ENCODE peak calls at places on chromosome 5, in eight cellular contexts. Q, S, U, G, J, F, V and R are unnamed samples.

GRCh38 chr5:143685416-143685815 is 126.5 kb upstream of the HMHB1 start:
- DNase-seq in Q (peak; percentile 49), S (no peak), U (no peak), G (peak; percentile 34), J (peak; percentile 43), F (no peak), V (peak; percentile 5), R (no peak)

GRCh38 chr5:175652741-175653663 is 4.9 kb upstream of the HRH2 start:
- DNase-seq in Q (peak; percentile 16), S (no peak), U (no peak), G (no peak), J (no peak), F (no peak), V (no peak), R (no peak)

GRCh38 chr5:97297063-97297715 is 114.1 kb upstream of the RIOK2 start:
- DNase-seq in Q (peak; percentile 56), S (peak; percentile 45), U (no peak), G (peak; percentile 63), J (peak; percentile 37), F (peak; percentile 39), V (peak; percentile 69), R (no peak)

GRCh38 chr5:87936667-87937066 is 332.0 kb downstream of the TMEM161B start:
- DNase-seq in Q (no peak), S (no peak), U (no peak), G (no peak), J (no peak), F (no peak), V (no peak), R (no peak)

GRCh38 chr5:119398713-119399492 is 43.1 kb downstream of the TNFAIP8 start:
- DNase-seq in Q (peak; percentile 95), S (no peak), U (no peak), G (no peak), J (no peak), F (no peak), V (no peak), R (no peak)

GRCh38 chr5:72281430-72281763 is 38.6 kb downstream of the MRPS27 start:
- DNase-seq in Q (no peak), S (no peak), U (no peak), G (no peak), J (no peak), F (no peak), V (no peak), R (no peak)

GRCh38 chr5:181260720-181261319 is at the start of gene TRIM52:
- DNase-seq in Q (peak; percentile 91), S (peak; percentile 95), U (peak; percentile 93), G (peak; percentile 91), J (peak; percentile 69), F (peak; percentile 90), V (peak; percentile 92), R (peak; percentile 89)

GRCh38 chr5:172766287-172767104 is 4.5 kb downstream of the DUSP1 start:
- DNase-seq in Q (peak; percentile 96), S (no peak), U (peak; percentile 96), G (no peak), J (peak; percentile 92), F (no peak), V (no peak), R (no peak)

GRCh38 chr5:187617-188451 is 3.5 kb upstream of the LRRC14B start:
- DNase-seq in Q (no peak), S (peak; percentile 9), U (peak; percentile 59), G (no peak), J (no peak), F (no peak), V (no peak), R (no peak)

GRCh38 chr5:158619083-158619788 is 480.5 kb downstream of the EBF1 start:
- DNase-seq in Q (no peak), S (no peak), U (no peak), G (no peak), J (no peak), F (no peak), V (no peak), R (no peak)

GRCh38 chr5:57698785-57699184 is 216.2 kb upstream of the ACTBL2 start:
- DNase-seq in Q (peak; percentile 69), S (no peak), U (no peak), G (no peak), J (peak; percentile 96), F (no peak), V (no peak), R (no peak)

GRCh38 chr5:5062903-5063302 is 77.2 kb upstream of the ADAMTS16 start:
- DNase-seq in Q (no peak), S (no peak), U (no peak), G (no peak), J (no peak), F (no peak), V (no peak), R (no peak)

GRCh38 chr5:56993241-56993640 is 41.3 kb upstream of the MIER3 start:
- DNase-seq in Q (peak; percentile 13), S (no peak), U (no peak), G (no peak), J (no peak), F (no peak), V (no peak), R (no peak)

GRCh38 chr5:141647851-141648250 is 3.4 kb downstream of the FCHSD1 start:
- DNase-seq in Q (no peak), S (no peak), U (no peak), G (no peak), J (no peak), F (no peak), V (no peak), R (no peak)

GRCh38 chr5:171442287-171443042 is 23.0 kb downstream of the FGF18 start:
- DNase-seq in Q (no peak), S (no peak), U (no peak), G (no peak), J (no peak), F (no peak), V (no peak), R (no peak)

GRCh38 chr5:103774736-103775135 is 212.1 kb upstream of the NUDT12 start:
- DNase-seq in Q (no peak), S (no peak), U (no peak), G (no peak), J (peak; percentile 39), F (no peak), V (no peak), R (no peak)

GRCh38 chr5:56207537-56207936 is 25.6 kb downstream of the ANKRD55 start:
- DNase-seq in Q (no peak), S (no peak), U (no peak), G (no peak), J (no peak), F (no peak), V (no peak), R (no peak)

GRCh38 chr5:77343165-77343564 is 132.7 kb downstream of the PDE8B start:
- DNase-seq in Q (no peak), S (no peak), U (no peak), G (no peak), J (no peak), F (no peak), V (no peak), R (no peak)

GRCh38 chr5:128304791-128305190 is 221.2 kb downstream of the SLC12A2 start:
- DNase-seq in Q (no peak), S (no peak), U (no peak), G (no peak), J (no peak), F (no peak), V (no peak), R (no peak)

GRCh38 chr5:119470851-119471451 is 18.7 kb downstream of the HSD17B4 start:
- DNase-seq in Q (peak; percentile 65), S (peak; percentile 15), U (no peak), G (peak; percentile 41), J (peak; percentile 39), F (peak; percentile 13), V (peak; percentile 16), R (no peak)

GRCh38 chr5:56610093-56610698 is 205.2 kb upstream of the MAP3K1 start:
- DNase-seq in Q (peak; percentile 34), S (no peak), U (no peak), G (no peak), J (peak; percentile 86), F (no peak), V (no peak), R (no peak)

DNA sequence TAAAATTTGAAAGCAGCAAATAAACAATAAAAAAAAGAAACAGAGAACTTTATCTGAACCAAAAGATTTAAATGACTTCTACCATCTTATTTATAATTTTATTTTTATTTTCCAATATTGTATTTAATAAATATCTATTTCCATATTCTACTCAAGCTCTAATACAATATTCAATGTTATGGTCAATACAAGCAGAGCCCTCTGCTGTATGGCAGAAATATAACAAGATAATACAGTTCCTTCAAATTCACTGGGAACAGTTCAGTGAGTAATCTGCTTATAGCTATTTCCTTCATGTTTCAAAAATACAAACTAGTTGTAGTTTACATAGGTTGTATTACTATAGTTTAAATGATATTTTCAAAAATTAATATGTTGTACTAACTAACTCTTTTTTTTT is 332.7 kb downstream of the PRDM9 start:
- DNase-seq in Q (peak; percentile 12), S (no peak), U (no peak), G (no peak), J (peak; percentile 3), F (no peak), V (no peak), R (no peak)
- TF ChIP-seq CTCF in Q (no peak), S (peak; percentile 12), U (no peak), G (no peak), J (no peak), F (no peak), V (no peak), R (peak; percentile 48)

GRCh38 chr5:113336975-113337374 is 97.8 kb downstream of the TSSK1B start:
- DNase-seq in Q (peak; percentile 81), S (peak; percentile 83), U (no peak), G (peak; percentile 54), J (peak; percentile 61), F (no peak), V (peak; percentile 6), R (no peak)

GRCh38 chr5:113337515-113338140 is 97.2 kb downstream of the TSSK1B start:
- DNase-seq in Q (peak; percentile 27), S (no peak), U (no peak), G (no peak), J (no peak), F (no peak), V (no peak), R (no peak)

GRCh38 chr5:113343343-113343742 is 91.4 kb downstream of the TSSK1B start:
- DNase-seq in Q (peak; percentile 80), S (peak; percentile 80), U (no peak), G (no peak), J (peak; percentile 82), F (no peak), V (no peak), R (no peak)

GRCh38 chr5:113338628-113339027 is 96.2 kb downstream of the TSSK1B start:
- DNase-seq in Q (no peak), S (no peak), U (no peak), G (no peak), J (no peak), F (no peak), V (no peak), R (no peak)

GRCh38 chr5:113340537-113340936 is 94.3 kb downstream of the TSSK1B start:
- DNase-seq in Q (no peak), S (peak; percentile 88), U (no peak), G (no peak), J (no peak), F (no peak), V (no peak), R (no peak)
- TF ChIP-seq CTCF in Q (no peak), S (peak; percentile 56), U (no peak), G (no peak), J (no peak), F (no peak), V (no peak), R (peak; percentile 35)

GRCh38 chr5:66724740-66725139 is 128.5 kb downstream of the MAST4 start:
- DNase-seq in Q (no peak), S (no peak), U (no peak), G (no peak), J (no peak), F (no peak), V (no peak), R (no peak)
- TF ChIP-seq CTCF in Q (no peak), S (peak; percentile 28), U (no peak), G (no peak), J (no peak), F (peak; percentile 23), V (no peak), R (peak; percentile 41)

GRCh38 chr5:59266410-59266809 is 627.1 kb downstream of the PDE4D start:
- DNase-seq in Q (no peak), S (no peak), U (no peak), G (no peak), J (no peak), F (no peak), V (no peak), R (no peak)
- TF ChIP-seq CTCF in Q (no peak), S (no peak), U (no peak), G (no peak), J (no peak), F (no peak), V (no peak), R (no peak)